ENCODE peak calls at places on chromosomes 1 and 21, in eight cellular contexts. One of them, this sample, is unnamed.

GRCh38 chr1:103250441-103250861 is 142.1 kb upstream of the COL11A1 start:
- DNase-seq in caudate nucleus: no peak
- DNase-seq in uterus: no peak
- DNase-seq in adipocyte: peak; percentile 44
- DNase-seq in fibroblast of the conjunctiva: no peak
- DNase-seq in C1 segment of cervical spinal cord: no peak
- DNase-seq in effector memory CD8-positive, alpha-beta T cell: no peak
- DNase-seq in astrocyte of the spinal cord: peak; percentile 93
- DNase-seq in this sample: no peak

GRCh38 chr1:169650551-169650950 is 20.6 kb upstream of the SELP start:
- DNase-seq in astrocyte of the spinal cord: no peak
- DNase-seq in uterus: no peak
- DNase-seq in caudate nucleus: no peak
- DNase-seq in fibroblast of the conjunctiva: no peak
- DNase-seq in adipocyte: no peak
- DNase-seq in C1 segment of cervical spinal cord: no peak
- DNase-seq in effector memory CD8-positive, alpha-beta T cell: no peak
- DNase-seq in this sample: no peak

GRCh38 chr1:110319332-110320167 is 19.6 kb upstream of the RBM15 start:
- DNase-seq in fibroblast of the conjunctiva: no peak
- DNase-seq in adipocyte: no peak
- DNase-seq in effector memory CD8-positive, alpha-beta T cell: no peak
- DNase-seq in astrocyte of the spinal cord: no peak
- DNase-seq in caudate nucleus: no peak
- DNase-seq in C1 segment of cervical spinal cord: no peak
- DNase-seq in uterus: no peak
- DNase-seq in this sample: peak; percentile 43

GRCh38 chr1:32972814-32973428 is 8.3 kb upstream of the RNF19B start:
- DNase-seq in C1 segment of cervical spinal cord: peak; percentile 79
- DNase-seq in adipocyte: peak; percentile 69
- DNase-seq in effector memory CD8-positive, alpha-beta T cell: no peak
- DNase-seq in astrocyte of the spinal cord: peak; percentile 60
- DNase-seq in caudate nucleus: peak; percentile 51
- DNase-seq in fibroblast of the conjunctiva: no peak
- DNase-seq in uterus: peak; percentile 45
- DNase-seq in this sample: no peak

GRCh38 chr1:19651141-19651737 is 7.1 kb downstream of the NBL1 start:
- DNase-seq in adipocyte: peak; percentile 81
- DNase-seq in astrocyte of the spinal cord: peak; percentile 43
- DNase-seq in uterus: peak; percentile 64
- DNase-seq in fibroblast of the conjunctiva: no peak
- DNase-seq in C1 segment of cervical spinal cord: peak; percentile 34
- DNase-seq in effector memory CD8-positive, alpha-beta T cell: no peak
- DNase-seq in caudate nucleus: peak; percentile 22
- DNase-seq in this sample: no peak

GRCh38 chr1:21335088-21335678 is 44.9 kb upstream of the ECE1 start:
- DNase-seq in adipocyte: no peak
- DNase-seq in uterus: no peak
- DNase-seq in fibroblast of the conjunctiva: no peak
- DNase-seq in effector memory CD8-positive, alpha-beta T cell: no peak
- DNase-seq in caudate nucleus: no peak
- DNase-seq in C1 segment of cervical spinal cord: peak; percentile 61
- DNase-seq in astrocyte of the spinal cord: no peak
- DNase-seq in this sample: no peak

GRCh38 chr1:3743421-3743820 is 8.8 kb upstream of the CCDC27 start:
- DNase-seq in uterus: no peak
- DNase-seq in adipocyte: no peak
- DNase-seq in astrocyte of the spinal cord: no peak
- DNase-seq in fibroblast of the conjunctiva: no peak
- DNase-seq in effector memory CD8-positive, alpha-beta T cell: no peak
- DNase-seq in caudate nucleus: no peak
- DNase-seq in C1 segment of cervical spinal cord: no peak
- DNase-seq in this sample: no peak

GRCh38 chr1:96992871-96993270 is 271.3 kb downstream of the PTBP2 start:
- DNase-seq in fibroblast of the conjunctiva: no peak
- DNase-seq in adipocyte: peak; percentile 65
- DNase-seq in caudate nucleus: no peak
- DNase-seq in astrocyte of the spinal cord: peak; percentile 44
- DNase-seq in C1 segment of cervical spinal cord: no peak
- DNase-seq in uterus: no peak
- DNase-seq in effector memory CD8-positive, alpha-beta T cell: no peak
- DNase-seq in this sample: no peak

GRCh38 chr1:177650947-177651346 is 318.9 kb downstream of the SEC16B start:
- DNase-seq in C1 segment of cervical spinal cord: no peak
- DNase-seq in fibroblast of the conjunctiva: no peak
- DNase-seq in astrocyte of the spinal cord: no peak
- DNase-seq in uterus: no peak
- DNase-seq in adipocyte: no peak
- DNase-seq in caudate nucleus: no peak
- DNase-seq in effector memory CD8-positive, alpha-beta T cell: no peak
- DNase-seq in this sample: no peak

GRCh38 chr21:42654179-42654912 is 925 bp downstream of the PDE9A start:
- DNase-seq in effector memory CD8-positive, alpha-beta T cell: no peak
- DNase-seq in caudate nucleus: no peak
- DNase-seq in fibroblast of the conjunctiva: no peak
- DNase-seq in uterus: no peak
- DNase-seq in C1 segment of cervical spinal cord: no peak
- DNase-seq in astrocyte of the spinal cord: no peak
- DNase-seq in adipocyte: no peak
- DNase-seq in this sample: no peak

GRCh38 chr21:36647279-36648093 is 51.4 kb upstream of the SIM2 start:
- DNase-seq in caudate nucleus: no peak
- DNase-seq in fibroblast of the conjunctiva: no peak
- DNase-seq in effector memory CD8-positive, alpha-beta T cell: no peak
- DNase-seq in uterus: no peak
- DNase-seq in astrocyte of the spinal cord: peak; percentile 60
- DNase-seq in adipocyte: peak; percentile 17
- DNase-seq in C1 segment of cervical spinal cord: no peak
- DNase-seq in this sample: peak; percentile 13

GRCh38 chr1:150566589-150567340 is 12.6 kb downstream of the MCL1 start:
- DNase-seq in fibroblast of the conjunctiva: no peak
- DNase-seq in C1 segment of cervical spinal cord: no peak
- DNase-seq in adipocyte: no peak
- DNase-seq in uterus: no peak
- DNase-seq in caudate nucleus: no peak
- DNase-seq in astrocyte of the spinal cord: no peak
- DNase-seq in effector memory CD8-positive, alpha-beta T cell: no peak
- DNase-seq in this sample: no peak

GRCh38 chr1:20883766-20884165 is 96.7 kb upstream of the HP1BP3 start:
- DNase-seq in caudate nucleus: no peak
- DNase-seq in adipocyte: peak; percentile 36
- DNase-seq in fibroblast of the conjunctiva: no peak
- DNase-seq in astrocyte of the spinal cord: no peak
- DNase-seq in C1 segment of cervical spinal cord: no peak
- DNase-seq in effector memory CD8-positive, alpha-beta T cell: no peak
- DNase-seq in uterus: no peak
- DNase-seq in this sample: peak; percentile 85